ENCODE peak calls at places on chromosomes 5 and 9, in eight cellular contexts. J, Z, T, G, E, R, F and W are unnamed samples.
A peak's percentile ranks its signal among the peaks of the same experiment; 100 is the strongest.

GRCh38 chr5:136905571-136905970 is 540.2 kb upstream of the TRPC7 start:
- DNase-seq in J (no peak), Z (no peak), T (no peak), G (no peak), E (no peak), R (no peak), F (no peak), W (peak; percentile 3)

GRCh38 chr5:177539411-177539810 is 15.0 kb downstream of the FAM193B start:
- DNase-seq in J (no peak), Z (no peak), T (no peak), G (no peak), E (no peak), R (no peak), F (no peak), W (no peak)

GRCh38 chr5:73204733-73205132 is 31.7 kb downstream of the TMEM174 start:
- DNase-seq in J (no peak), Z (no peak), T (no peak), G (no peak), E (no peak), R (no peak), F (no peak), W (no peak)

GRCh38 chr5:2996248-2996647 is 244.8 kb upstream of the IRX2 start:
- DNase-seq in J (no peak), Z (no peak), T (no peak), G (no peak), E (no peak), R (no peak), F (no peak), W (no peak)

GRCh38 chr9:84669293-84670105 is at the start of gene NTRK2:
- DNase-seq in J (no peak), Z (peak; percentile 36), T (peak; percentile 96), G (no peak), E (no peak), R (no peak), F (peak; percentile 86), W (no peak)

GRCh38 chr9:38668791-38669466 is 48.5 kb upstream of the ANKRD18A start:
- DNase-seq in J (no peak), Z (no peak), T (no peak), G (no peak), E (no peak), R (no peak), F (no peak), W (no peak)

GRCh38 chr9:70601000-70601929 is 186.8 kb upstream of the KLF9 start:
- DNase-seq in J (peak; percentile 89), Z (peak; percentile 97), T (peak; percentile 97), G (peak; percentile 94), E (no peak), R (peak; percentile 100), F (peak; percentile 91), W (peak; percentile 69)

GRCh38 chr5:1542755-1543154 is 19.0 kb upstream of the LPCAT1 start:
- DNase-seq in J (peak; percentile 55), Z (no peak), T (no peak), G (peak; percentile 73), E (no peak), R (no peak), F (no peak), W (no peak)

GRCh38 chr9:136795027-136795402 is 1.1 kb upstream of the CCDC183 start:
- DNase-seq in J (no peak), Z (no peak), T (peak; percentile 53), G (no peak), E (no peak), R (no peak), F (no peak), W (no peak)

GRCh38 chr9:132162764-132163456 is 1.1 kb downstream of the NTNG2 start:
- DNase-seq in J (no peak), Z (no peak), T (peak; percentile 73), G (no peak), E (no peak), R (no peak), F (no peak), W (no peak)